ENCODE peak calls at places on chromosome 19, in five cellular contexts. One of them, this sample, is unnamed.

GRCh38 chr19:41801682-41802317 is 5.4 kb downstream of the CEACAM3 start:
- DNase-seq in OCI-LY7: no peak
- DNase-seq in T follicular helper cell: no peak
- DNase-seq in substantia nigra: no peak
- DNase-seq in ovary: no peak
- DNase-seq in this sample: no peak

GRCh38 chr19:14337510-14337909 is 43.7 kb upstream of the ADGRE5 start:
- DNase-seq in T follicular helper cell: peak
- DNase-seq in ovary: no peak
- DNase-seq in OCI-LY7: peak
- DNase-seq in substantia nigra: no peak
- DNase-seq in this sample: peak

GRCh38 chr19:18093439-18094161 is 4.0 kb upstream of the MAST3 start:
- DNase-seq in substantia nigra: no peak
- DNase-seq in T follicular helper cell: no peak
- DNase-seq in OCI-LY7: peak
- DNase-seq in ovary: no peak
- DNase-seq in this sample: no peak

GRCh38 chr19:2476451-2477140 is 669 bp downstream of the GADD45B start:
- DNase-seq in ovary: peak
- DNase-seq in OCI-LY7: peak
- DNase-seq in T follicular helper cell: peak
- DNase-seq in substantia nigra: peak
- DNase-seq in this sample: peak

GRCh38 chr19:719081-719512 is 10.4 kb downstream of the PALM start:
- DNase-seq in T follicular helper cell: no peak
- DNase-seq in substantia nigra: peak
- DNase-seq in ovary: peak
- DNase-seq in OCI-LY7: no peak
- DNase-seq in this sample: no peak

GRCh38 chr19:1468274-1469199 is 10.5 kb downstream of the C19orf25 start:
- DNase-seq in OCI-LY7: peak
- DNase-seq in T follicular helper cell: no peak
- DNase-seq in substantia nigra: no peak
- DNase-seq in ovary: no peak
- DNase-seq in this sample: no peak

GRCh38 chr19:32674959-32675719 is at the start of gene ANKRD27:
- DNase-seq in OCI-LY7: peak
- DNase-seq in substantia nigra: peak
- DNase-seq in T follicular helper cell: peak
- DNase-seq in ovary: peak
- DNase-seq in this sample: peak

GRCh38 chr19:18083929-18084684 is 2.6 kb downstream of the IL12RB1 start:
- DNase-seq in OCI-LY7: no peak
- DNase-seq in ovary: no peak
- DNase-seq in T follicular helper cell: no peak
- DNase-seq in substantia nigra: no peak
- DNase-seq in this sample: no peak

GRCh38 chr19:10037367-10037766 is 24.1 kb downstream of the RDH8 start:
- DNase-seq in T follicular helper cell: no peak
- DNase-seq in ovary: no peak
- DNase-seq in OCI-LY7: no peak
- DNase-seq in substantia nigra: no peak
- DNase-seq in this sample: no peak

GRCh38 chr19:8585057-8585893 is 8.0 kb upstream of the MYO1F start:
- DNase-seq in OCI-LY7: no peak
- DNase-seq in ovary: no peak
- DNase-seq in T follicular helper cell: no peak
- DNase-seq in substantia nigra: no peak
- DNase-seq in this sample: no peak

GRCh38 chr19:1953037-1953436 is 12.1 kb downstream of the CSNK1G2 start:
- DNase-seq in OCI-LY7: no peak
- DNase-seq in substantia nigra: no peak
- DNase-seq in ovary: no peak
- DNase-seq in T follicular helper cell: no peak
- DNase-seq in this sample: no peak

GRCh38 chr19:18415177-18415867 is 3.9 kb upstream of the SSBP4 start:
- DNase-seq in T follicular helper cell: no peak
- DNase-seq in OCI-LY7: no peak
- DNase-seq in substantia nigra: no peak
- DNase-seq in ovary: peak
- DNase-seq in this sample: no peak

GRCh38 chr19:40690699-40691420 is 409 bp upstream of the NUMBL start:
- DNase-seq in ovary: peak
- DNase-seq in T follicular helper cell: peak
- DNase-seq in OCI-LY7: peak
- DNase-seq in substantia nigra: peak
- DNase-seq in this sample: peak

GRCh38 chr19:50508850-50509190 is 2.2 kb downstream of the JOSD2 start:
- DNase-seq in T follicular helper cell: no peak
- DNase-seq in substantia nigra: no peak
- DNase-seq in OCI-LY7: no peak
- DNase-seq in ovary: no peak
- DNase-seq in this sample: no peak

GRCh38 chr19:35909684-35910035 is 1.6 kb upstream of the TYROBP start:
- DNase-seq in T follicular helper cell: no peak
- DNase-seq in ovary: no peak
- DNase-seq in substantia nigra: no peak
- DNase-seq in OCI-LY7: no peak
- DNase-seq in this sample: no peak

GRCh38 chr19:46297700-46298476 is 1.0 kb downstream of the HIF3A start:
- DNase-seq in ovary: peak
- DNase-seq in OCI-LY7: no peak
- DNase-seq in substantia nigra: peak
- DNase-seq in T follicular helper cell: no peak
- DNase-seq in this sample: no peak

GRCh38 chr19:49896863-49897621 is at the start of gene IL4I1:
- DNase-seq in OCI-LY7: peak
- DNase-seq in ovary: no peak
- DNase-seq in substantia nigra: no peak
- DNase-seq in T follicular helper cell: peak
- DNase-seq in this sample: peak

GRCh38 chr19:14566712-14567077 is 5.2 kb downstream of the NDUFB7 start:
- DNase-seq in substantia nigra: no peak
- DNase-seq in ovary: no peak
- DNase-seq in T follicular helper cell: no peak
- DNase-seq in OCI-LY7: no peak
- DNase-seq in this sample: no peak

GRCh38 chr19:51140441-51140840 is 1.7 kb upstream of the SIGLEC7 start:
- DNase-seq in ovary: peak
- DNase-seq in OCI-LY7: no peak
- DNase-seq in substantia nigra: no peak
- DNase-seq in T follicular helper cell: no peak
- DNase-seq in this sample: no peak

GRCh38 chr19:5621945-5622464 is 571 bp downstream of the SAFB2 start:
- DNase-seq in T follicular helper cell: no peak
- DNase-seq in OCI-LY7: peak
- DNase-seq in ovary: peak
- DNase-seq in substantia nigra: no peak
- DNase-seq in this sample: no peak

GRCh38 chr19:623974-624373 is 9.4 kb downstream of the POLRMT start:
- DNase-seq in OCI-LY7: no peak
- DNase-seq in ovary: no peak
- DNase-seq in T follicular helper cell: no peak
- DNase-seq in substantia nigra: no peak
- DNase-seq in this sample: no peak

GRCh38 chr19:50673118-50673517 is 23.9 kb downstream of the C19orf81 start:
- DNase-seq in T follicular helper cell: no peak
- DNase-seq in ovary: no peak
- DNase-seq in substantia nigra: no peak
- DNase-seq in OCI-LY7: no peak
- DNase-seq in this sample: no peak

GRCh38 chr19:11373166-11373884 is 1.1 kb upstream of the SWSAP1 start:
- DNase-seq in T follicular helper cell: no peak
- DNase-seq in substantia nigra: peak
- DNase-seq in ovary: no peak
- DNase-seq in OCI-LY7: no peak
- DNase-seq in this sample: no peak

GRCh38 chr19:18286973-18287635 is 5.7 kb upstream of the JUND start:
- DNase-seq in T follicular helper cell: no peak
- DNase-seq in OCI-LY7: no peak
- DNase-seq in substantia nigra: no peak
- DNase-seq in ovary: no peak
- DNase-seq in this sample: no peak

GRCh38 chr19:1646149-1646930 is 6.1 kb downstream of the TCF3 start:
- DNase-seq in OCI-LY7: peak
- DNase-seq in substantia nigra: no peak
- DNase-seq in T follicular helper cell: no peak
- DNase-seq in ovary: no peak
- DNase-seq in this sample: no peak

GRCh38 chr19:19746286-19747213 is 13.6 kb upstream of the ZNF14 start:
- DNase-seq in ovary: no peak
- DNase-seq in OCI-LY7: no peak
- DNase-seq in T follicular helper cell: no peak
- DNase-seq in substantia nigra: no peak
- DNase-seq in this sample: no peak

GRCh38 chr19:47228168-47228936 is 2.6 kb downstream of the BBC3 start:
- DNase-seq in T follicular helper cell: peak
- DNase-seq in OCI-LY7: peak
- DNase-seq in substantia nigra: no peak
- DNase-seq in ovary: peak
- DNase-seq in this sample: no peak

GRCh38 chr19:7953060-7953459 is 9.6 kb upstream of the TIMM44 start:
- DNase-seq in substantia nigra: no peak
- DNase-seq in T follicular helper cell: no peak
- DNase-seq in OCI-LY7: no peak
- DNase-seq in ovary: no peak
- DNase-seq in this sample: no peak

GRCh38 chr19:32673573-32673972 is 1.4 kb downstream of the ANKRD27 start:
- DNase-seq in ovary: no peak
- DNase-seq in substantia nigra: no peak
- DNase-seq in T follicular helper cell: no peak
- DNase-seq in OCI-LY7: no peak
- DNase-seq in this sample: no peak

GRCh38 chr19:33702606-33703437 is 81.1 kb downstream of the CHST8 start:
- DNase-seq in ovary: no peak
- DNase-seq in OCI-LY7: no peak
- DNase-seq in substantia nigra: no peak
- DNase-seq in T follicular helper cell: no peak
- DNase-seq in this sample: no peak